ENCODE peak calls at places on chromosomes 1 and 21, in six cellular contexts. One of them, this sample, is unnamed.

GRCh38 chr1:242454262-242455051 is 70.0 kb downstream of the PLD5 start:
- DNase-seq in ACHN: peak; percentile 54
- DNase-seq in naive thymus-derived CD4-positive, alpha-beta T cell: no peak
- DNase-seq in activated T-helper 1 cell treated with Interleukin-2 at 50 U/mL for 16 hours: no peak
- DNase-seq in left colon: no peak
- DNase-seq in HT-29: peak; percentile 49
- DNase-seq in this sample: no peak

GRCh38 chr1:76170522-76170921 is 96.0 kb downstream of the ST6GALNAC3 start:
- DNase-seq in ACHN: no peak
- DNase-seq in naive thymus-derived CD4-positive, alpha-beta T cell: no peak
- DNase-seq in activated T-helper 1 cell treated with Interleukin-2 at 50 U/mL for 16 hours: no peak
- DNase-seq in left colon: no peak
- DNase-seq in HT-29: no peak
- DNase-seq in this sample: no peak

GRCh38 chr1:172914517-172915144 is 136.1 kb downstream of the TNFSF18 start:
- DNase-seq in ACHN: no peak
- DNase-seq in naive thymus-derived CD4-positive, alpha-beta T cell: no peak
- DNase-seq in activated T-helper 1 cell treated with Interleukin-2 at 50 U/mL for 16 hours: no peak
- DNase-seq in left colon: no peak
- DNase-seq in HT-29: peak; percentile 48
- DNase-seq in this sample: no peak

GRCh38 chr21:36156815-36157670 is at the start of gene DOP1B:
- DNase-seq in ACHN: no peak
- DNase-seq in naive thymus-derived CD4-positive, alpha-beta T cell: no peak
- DNase-seq in activated T-helper 1 cell treated with Interleukin-2 at 50 U/mL for 16 hours: no peak
- DNase-seq in left colon: peak; percentile 60
- DNase-seq in HT-29: no peak
- DNase-seq in this sample: no peak

GRCh38 chr1:116164056-116164889 is 53.1 kb downstream of the MAB21L3 start:
- DNase-seq in ACHN: no peak
- DNase-seq in naive thymus-derived CD4-positive, alpha-beta T cell: no peak
- DNase-seq in activated T-helper 1 cell treated with Interleukin-2 at 50 U/mL for 16 hours: no peak
- DNase-seq in left colon: no peak
- DNase-seq in HT-29: no peak
- DNase-seq in this sample: no peak

GRCh38 chr1:94539496-94539895 is 2.1 kb downstream of the F3 start:
- DNase-seq in ACHN: no peak
- DNase-seq in naive thymus-derived CD4-positive, alpha-beta T cell: no peak
- DNase-seq in activated T-helper 1 cell treated with Interleukin-2 at 50 U/mL for 16 hours: no peak
- DNase-seq in left colon: no peak
- DNase-seq in HT-29: no peak
- DNase-seq in this sample: no peak

GRCh38 chr21:26797878-26798456 is 47.2 kb downstream of the ADAMTS1 start:
- DNase-seq in ACHN: no peak
- DNase-seq in naive thymus-derived CD4-positive, alpha-beta T cell: no peak
- DNase-seq in activated T-helper 1 cell treated with Interleukin-2 at 50 U/mL for 16 hours: no peak
- DNase-seq in left colon: no peak
- DNase-seq in HT-29: no peak
- DNase-seq in this sample: no peak

GRCh38 chr1:230375149-230375548 is 51.0 kb downstream of the PGBD5 start:
- DNase-seq in ACHN: no peak
- DNase-seq in naive thymus-derived CD4-positive, alpha-beta T cell: no peak
- DNase-seq in activated T-helper 1 cell treated with Interleukin-2 at 50 U/mL for 16 hours: no peak
- DNase-seq in left colon: no peak
- DNase-seq in HT-29: no peak
- DNase-seq in this sample: no peak

This sample was measured in activated effector memory CD4-positive, alpha-beta T cell treated with Interleukin-2 at 50 U/mL for 16 hours.